ENCODE peak calls at places on chromosomes 13 and 19, in ten cellular contexts. One of them, this sample, is unnamed.
A peak's percentile ranks its signal among the peaks of the same experiment; 100 is the strongest.

GRCh38 chr13:83752141-83752540 is 130.1 kb downstream of the SLITRK1 start:
- DNase-seq in fibroblast of lung: peak; percentile 5
- DNase-seq in breast epithelium: no peak
- DNase-seq in body of pancreas: no peak
- DNase-seq in H1: no peak
- DNase-seq in heart left ventricle: no peak
- DNase-seq in thoracic aorta: no peak
- DNase-seq in HepG2: peak; percentile 16
- DNase-seq in OCI-LY7: no peak
- DNase-seq in lung: no peak
- DNase-seq in this sample: no peak

GRCh38 chr13:46184277-46184699 is 2.3 kb upstream of the LCP1 start:
- DNase-seq in fibroblast of lung: no peak
- DNase-seq in breast epithelium: no peak
- DNase-seq in body of pancreas: no peak
- DNase-seq in H1: peak; percentile 75
- DNase-seq in heart left ventricle: no peak
- DNase-seq in thoracic aorta: no peak
- DNase-seq in HepG2: peak; percentile 28
- DNase-seq in OCI-LY7: peak; percentile 87
- DNase-seq in lung: no peak
- DNase-seq in this sample: no peak

GRCh38 chr19:7393459-7393858 is 44.7 kb downstream of the ARHGEF18 start:
- DNase-seq in fibroblast of lung: no peak
- DNase-seq in breast epithelium: no peak
- DNase-seq in body of pancreas: no peak
- DNase-seq in H1: no peak
- DNase-seq in heart left ventricle: no peak
- DNase-seq in thoracic aorta: no peak
- DNase-seq in HepG2: no peak
- DNase-seq in OCI-LY7: no peak
- DNase-seq in lung: no peak
- DNase-seq in this sample: no peak

GRCh38 chr19:2560369-2560768 is 84.4 kb downstream of the GADD45B start:
- DNase-seq in fibroblast of lung: no peak
- DNase-seq in breast epithelium: no peak
- DNase-seq in body of pancreas: no peak
- DNase-seq in H1: no peak
- DNase-seq in heart left ventricle: peak; percentile 53
- DNase-seq in thoracic aorta: no peak
- DNase-seq in HepG2: no peak
- DNase-seq in OCI-LY7: no peak
- DNase-seq in lung: no peak
- DNase-seq in this sample: no peak

GRCh38 chr19:1944088-1944915 is 3.3 kb downstream of the CSNK1G2 start:
- DNase-seq in fibroblast of lung: no peak
- DNase-seq in breast epithelium: no peak
- DNase-seq in body of pancreas: no peak
- DNase-seq in H1: no peak
- DNase-seq in heart left ventricle: no peak
- DNase-seq in thoracic aorta: no peak
- DNase-seq in HepG2: no peak
- DNase-seq in OCI-LY7: no peak
- DNase-seq in lung: no peak
- DNase-seq in this sample: no peak

GRCh38 chr13:114043421-114044053 is 69.7 kb upstream of the C13orf46 start:
- DNase-seq in fibroblast of lung: peak; percentile 95
- DNase-seq in breast epithelium: no peak
- DNase-seq in body of pancreas: peak; percentile 41
- DNase-seq in H1: no peak
- DNase-seq in heart left ventricle: peak; percentile 71
- DNase-seq in thoracic aorta: no peak
- DNase-seq in HepG2: peak; percentile 52
- DNase-seq in OCI-LY7: peak; percentile 86
- DNase-seq in lung: no peak
- DNase-seq in this sample: peak; percentile 79

GRCh38 chr13:95502216-95502615 is 50.3 kb upstream of the CLDN10 start:
- DNase-seq in fibroblast of lung: no peak
- DNase-seq in breast epithelium: no peak
- DNase-seq in body of pancreas: no peak
- DNase-seq in H1: no peak
- DNase-seq in heart left ventricle: no peak
- DNase-seq in thoracic aorta: no peak
- DNase-seq in HepG2: no peak
- DNase-seq in OCI-LY7: no peak
- DNase-seq in lung: no peak
- DNase-seq in this sample: no peak

GRCh38 chr19:10419646-10420443 is 493 bp upstream of the PDE4A start:
- DNase-seq in fibroblast of lung: peak; percentile 50
- DNase-seq in breast epithelium: no peak
- DNase-seq in body of pancreas: no peak
- DNase-seq in H1: peak; percentile 92
- DNase-seq in heart left ventricle: no peak
- DNase-seq in thoracic aorta: no peak
- DNase-seq in HepG2: no peak
- DNase-seq in OCI-LY7: peak; percentile 97
- DNase-seq in lung: no peak
- DNase-seq in this sample: no peak

GRCh38 chr13:91609353-91609752 is 210.9 kb downstream of the GPC5 start:
- DNase-seq in fibroblast of lung: peak; percentile 76
- DNase-seq in breast epithelium: no peak
- DNase-seq in body of pancreas: no peak
- DNase-seq in H1: no peak
- DNase-seq in heart left ventricle: no peak
- DNase-seq in thoracic aorta: no peak
- DNase-seq in HepG2: no peak
- DNase-seq in OCI-LY7: no peak
- DNase-seq in lung: no peak
- DNase-seq in this sample: no peak

GRCh38 chr13:28071424-28071823 is 29.0 kb downstream of the FLT3 start:
- DNase-seq in fibroblast of lung: no peak
- DNase-seq in breast epithelium: no peak
- DNase-seq in body of pancreas: no peak
- DNase-seq in H1: no peak
- DNase-seq in heart left ventricle: no peak
- DNase-seq in thoracic aorta: no peak
- DNase-seq in HepG2: no peak
- DNase-seq in OCI-LY7: no peak
- DNase-seq in lung: no peak
- DNase-seq in this sample: no peak

GRCh38 chr19:10173527-10173926 is 21.2 kb downstream of the DNMT1 start:
- DNase-seq in fibroblast of lung: peak; percentile 50
- DNase-seq in breast epithelium: no peak
- DNase-seq in body of pancreas: no peak
- DNase-seq in H1: no peak
- DNase-seq in heart left ventricle: no peak
- DNase-seq in thoracic aorta: no peak
- DNase-seq in HepG2: no peak
- DNase-seq in OCI-LY7: no peak
- DNase-seq in lung: no peak
- DNase-seq in this sample: no peak

DNA sequence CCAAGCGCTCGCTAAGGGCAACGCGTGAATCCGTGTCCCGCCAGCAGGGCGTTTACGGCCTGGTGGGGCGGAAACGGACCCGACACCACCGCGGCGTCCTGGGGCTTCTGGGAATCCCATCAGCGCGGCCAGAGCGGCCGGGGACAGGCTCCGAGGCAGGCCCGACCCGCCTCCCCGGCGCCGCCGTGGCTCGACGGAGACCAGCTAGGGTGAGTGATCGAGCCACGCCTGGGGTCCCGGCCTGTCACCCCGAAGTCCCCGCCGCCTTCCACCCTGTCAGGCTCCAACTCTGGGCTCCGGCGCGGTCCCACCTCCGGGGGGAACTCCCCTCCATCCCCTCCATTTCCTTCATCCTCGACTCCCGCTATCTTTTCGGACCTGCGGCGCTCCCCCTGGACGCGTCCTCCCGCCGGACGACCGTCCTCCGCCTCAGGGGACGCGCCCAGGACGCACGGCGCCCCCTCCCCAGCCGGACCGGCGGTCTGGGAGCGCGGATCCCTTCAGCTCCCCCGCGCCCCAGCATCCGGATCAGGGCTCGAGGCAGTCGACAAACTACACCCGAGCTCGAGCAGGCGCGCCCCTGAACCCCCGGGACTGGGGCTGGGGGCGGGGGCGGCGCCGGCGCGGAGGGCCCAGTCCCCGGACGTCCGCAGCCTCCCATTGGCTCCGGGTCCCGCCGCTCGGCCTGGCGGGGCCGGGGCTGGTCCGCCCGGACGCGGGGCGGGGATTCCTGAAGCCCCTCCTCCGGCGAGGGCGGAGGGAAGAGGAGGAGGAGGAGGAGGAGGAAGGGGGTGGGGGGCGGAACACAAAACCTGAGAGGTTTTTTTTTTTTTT is 643 bp upstream of the BICRA start:
- DNase-seq in fibroblast of lung: peak; percentile 92
- DNase-seq in breast epithelium: peak; percentile 93
- DNase-seq in body of pancreas: peak; percentile 95
- DNase-seq in H1: peak; percentile 97
- DNase-seq in heart left ventricle: peak; percentile 97
- DNase-seq in thoracic aorta: peak; percentile 86
- DNase-seq in HepG2: peak; percentile 82
- DNase-seq in OCI-LY7: peak; percentile 95
- DNase-seq in lung: peak; percentile 93
- DNase-seq in this sample: peak; percentile 90
- TF ChIP-seq CTCF in fibroblast of lung: peak; percentile 19
- TF ChIP-seq CTCF in breast epithelium: peak; percentile 44
- TF ChIP-seq CTCF in body of pancreas: peak; percentile 13
- TF ChIP-seq CTCF in H1: no peak
- TF ChIP-seq CTCF in heart left ventricle: peak; percentile 42
- TF ChIP-seq CTCF in thoracic aorta: peak; percentile 48
- TF ChIP-seq CTCF in HepG2: no peak
- TF ChIP-seq CTCF in OCI-LY7: no peak
- TF ChIP-seq CTCF in lung: no peak
- TF ChIP-seq CTCF in this sample: peak; percentile 59

DNA sequence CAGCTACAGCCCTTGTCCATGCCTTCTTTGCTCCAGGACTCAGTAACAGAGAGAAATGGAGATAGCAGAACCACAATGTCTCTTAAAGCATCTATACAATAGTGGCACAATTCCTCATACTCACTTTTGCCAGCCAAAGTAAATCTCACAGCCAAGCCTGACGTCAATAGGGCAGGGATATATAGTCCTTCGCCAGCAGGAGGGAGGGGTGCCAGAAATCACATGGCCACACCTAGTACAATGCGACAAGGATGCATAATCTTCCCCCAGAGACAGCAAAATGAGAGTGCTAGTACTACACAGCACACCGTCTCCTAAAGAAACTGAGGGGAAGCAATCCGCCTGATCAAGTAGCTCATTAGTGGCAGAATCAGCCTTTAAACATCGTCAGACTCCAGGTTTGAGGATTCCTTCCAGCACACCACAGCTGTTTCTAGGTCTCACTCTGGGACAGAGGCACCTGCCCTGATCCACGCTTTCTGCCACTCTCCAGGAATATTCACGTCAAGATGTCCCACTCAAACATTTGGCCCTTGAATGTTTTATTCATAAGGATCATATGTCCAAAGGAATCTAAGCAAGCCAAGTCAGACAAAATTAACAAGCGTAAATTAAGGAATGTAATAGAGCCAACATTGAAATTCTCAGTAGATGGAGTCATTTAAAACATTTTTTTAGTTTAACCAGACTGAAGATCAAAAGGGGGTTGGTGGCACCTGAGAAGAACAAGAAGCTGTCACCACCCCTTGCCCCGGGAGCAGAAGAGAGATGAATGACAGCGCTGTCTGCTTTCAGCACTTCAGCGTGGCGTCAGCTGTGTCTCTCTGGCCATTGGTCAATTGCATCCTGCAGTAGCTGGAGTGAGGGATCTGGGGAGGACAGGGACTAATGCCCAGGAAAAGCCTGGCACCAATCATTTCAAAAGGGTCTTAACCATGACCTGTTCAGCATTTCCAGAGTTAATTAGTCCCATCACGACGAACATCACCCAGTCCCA is 63.6 kb upstream of the SERP2 start:
- DNase-seq in fibroblast of lung: peak; percentile 70
- DNase-seq in breast epithelium: no peak
- DNase-seq in body of pancreas: peak; percentile 64
- DNase-seq in H1: no peak
- DNase-seq in heart left ventricle: peak; percentile 63
- DNase-seq in thoracic aorta: no peak
- DNase-seq in HepG2: no peak
- DNase-seq in OCI-LY7: no peak
- DNase-seq in lung: no peak
- DNase-seq in this sample: peak; percentile 89
- H3K4me1 ChIP-seq in fibroblast of lung: peaks cover 31% of the 10 kb centered on the region
- H3K4me1 ChIP-seq in breast epithelium: peaks cover 13% of the 10 kb centered on the region
- H3K4me1 ChIP-seq in body of pancreas: peaks cover 6% of the 10 kb centered on the region
- H3K4me1 ChIP-seq in H1: peaks cover 12% of the 10 kb centered on the region
- H3K4me1 ChIP-seq in heart left ventricle: peaks cover 23% of the 10 kb centered on the region
- H3K4me1 ChIP-seq in thoracic aorta: peaks cover 16% of the 10 kb centered on the region
- H3K4me1 ChIP-seq in HepG2: peaks cover 11% of the 10 kb centered on the region
- H3K4me1 ChIP-seq in OCI-LY7: no peaks in the 10 kb centered on the region
- H3K4me1 ChIP-seq in lung: peaks cover 13% of the 10 kb centered on the region
- H3K4me1 ChIP-seq in this sample: peaks cover 24% of the 10 kb centered on the region

GRCh38 chr19:37990362-37990761 is 83.4 kb downstream of the SIPA1L3 start:
- DNase-seq in fibroblast of lung: no peak
- DNase-seq in breast epithelium: peak; percentile 65
- DNase-seq in body of pancreas: no peak
- DNase-seq in H1: peak; percentile 61
- DNase-seq in heart left ventricle: no peak
- DNase-seq in thoracic aorta: no peak
- DNase-seq in HepG2: no peak
- DNase-seq in OCI-LY7: no peak
- DNase-seq in lung: peak; percentile 47
- DNase-seq in this sample: no peak
- TF ChIP-seq CTCF in fibroblast of lung: no peak
- TF ChIP-seq CTCF in breast epithelium: no peak
- TF ChIP-seq CTCF in body of pancreas: no peak
- TF ChIP-seq CTCF in H1: peak; percentile 28
- TF ChIP-seq CTCF in heart left ventricle: no peak
- TF ChIP-seq CTCF in thoracic aorta: no peak
- TF ChIP-seq CTCF in HepG2: no peak
- TF ChIP-seq CTCF in OCI-LY7: no peak
- TF ChIP-seq CTCF in lung: no peak
- TF ChIP-seq CTCF in this sample: no peak

GRCh38 chr19:46193678-46194077 is 35.9 kb upstream of the IGFL1 start:
- DNase-seq in fibroblast of lung: no peak
- DNase-seq in breast epithelium: no peak
- DNase-seq in body of pancreas: no peak
- DNase-seq in H1: no peak
- DNase-seq in heart left ventricle: no peak
- DNase-seq in thoracic aorta: no peak
- DNase-seq in HepG2: no peak
- DNase-seq in OCI-LY7: no peak
- DNase-seq in lung: no peak
- DNase-seq in this sample: no peak
- H3K4me1 ChIP-seq in fibroblast of lung: peaks cover 2% of the 10 kb centered on the region
- H3K4me1 ChIP-seq in breast epithelium: no peaks in the 10 kb centered on the region
- H3K4me1 ChIP-seq in body of pancreas: no peaks in the 10 kb centered on the region
- H3K4me1 ChIP-seq in H1: no peaks in the 10 kb centered on the region
- H3K4me1 ChIP-seq in heart left ventricle: no peaks in the 10 kb centered on the region
- H3K4me1 ChIP-seq in thoracic aorta: no peaks in the 10 kb centered on the region
- H3K4me1 ChIP-seq in HepG2: peaks cover 44% of the 10 kb centered on the region
- H3K4me1 ChIP-seq in OCI-LY7: no peaks in the 10 kb centered on the region
- H3K4me1 ChIP-seq in lung: no peaks in the 10 kb centered on the region
- H3K4me1 ChIP-seq in this sample: peaks cover 12% of the 10 kb centered on the region

This sample was measured in gastrocnemius medialis.